ENCODE peak calls at places on chromosomes 3 and 15, in nine cellular contexts. R, C, X, Y, W, H, J, I and M are unnamed samples.

GRCh38 chr15:51837784-51838183 is 8.3 kb downstream of the TMOD3 start:
- DNase-seq in J (no peak), R (no peak), W (peak; percentile 13), H (no peak), Y (peak; percentile 51), C (peak; percentile 13), X (no peak), I (no peak), M (peak; percentile 80)

GRCh38 chr3:182533394-182533793 is 259.9 kb upstream of the ATP11B start:
- DNase-seq in X (peak; percentile 11), Y (no peak), W (no peak), I (peak; percentile 32), C (no peak), H (no peak), J (no peak), R (no peak), M (no peak)

GRCh38 chr15:40934457-40934856 is 5.3 kb downstream of the DLL4 start:
- DNase-seq in X (no peak), J (no peak), R (no peak), C (no peak), Y (no peak), H (no peak), W (no peak), I (no peak), M (no peak)

GRCh38 chr3:107450254-107450653 is 72.5 kb upstream of the BBX start:
- DNase-seq in Y (no peak), C (no peak), X (no peak), H (no peak), W (no peak), R (no peak), I (no peak), J (peak; percentile 3), M (no peak)

GRCh38 chr3:189142527-189142926 is 29.2 kb upstream of the TPRG1 start:
- DNase-seq in W (no peak), C (no peak), Y (no peak), J (no peak), X (no peak), I (no peak), H (no peak), R (no peak), M (no peak)

GRCh38 chr3:117681619-117682018 is 972.0 kb downstream of the TUSC7 start:
- DNase-seq in H (no peak), C (no peak), I (no peak), Y (peak; percentile 21), X (no peak), J (peak; percentile 89), W (peak; percentile 93), R (no peak), M (peak; percentile 74)

GRCh38 chr3:69359916-69360315 is 26.0 kb downstream of the FRMD4B start:
- DNase-seq in C (no peak), X (no peak), W (no peak), H (no peak), Y (no peak), J (no peak), I (no peak), R (no peak), M (no peak)

GRCh38 chr3:30286811-30287210 is 319.6 kb upstream of the TGFBR2 start:
- DNase-seq in C (no peak), X (no peak), I (no peak), Y (no peak), H (no peak), R (no peak), J (peak; percentile 31), W (peak; percentile 49), M (no peak)

GRCh38 chr15:59590027-59590426 is 21.6 kb upstream of the GCNT3 start:
- DNase-seq in Y (no peak), J (no peak), H (no peak), W (no peak), C (no peak), R (no peak), X (no peak), I (no peak), M (no peak)

GRCh38 chr3:20316238-20316637 is 130.2 kb upstream of the SGO1 start:
- DNase-seq in I (peak; percentile 44), R (no peak), Y (no peak), W (no peak), C (no peak), J (no peak), H (no peak), X (no peak), M (no peak)

GRCh38 chr3:150738688-150739087 is 24.3 kb downstream of the SIAH2 start:
- DNase-seq in Y (no peak), H (no peak), I (no peak), R (no peak), X (no peak), J (no peak), C (no peak), W (no peak), M (peak; percentile 56)

GRCh38 chr3:123153124-123153523 is 48.6 kb upstream of the SEC22A start:
- DNase-seq in C (no peak), X (no peak), R (no peak), Y (no peak), J (no peak), I (no peak), H (no peak), W (no peak), M (no peak)

GRCh38 chr15:100944237-100944875 is 25.2 kb downstream of the LRRK1 start:
- DNase-seq in H (no peak), R (no peak), X (no peak), J (peak; percentile 39), Y (peak; percentile 38), W (peak; percentile 17), C (no peak), I (no peak), M (no peak)

GRCh38 chr15:96333194-96334016 is 2.9 kb downstream of the NR2F2 start:
- DNase-seq in Y (peak; percentile 63), C (peak; percentile 62), X (no peak), W (peak; percentile 42), I (no peak), H (peak; percentile 39), R (peak; percentile 71), J (no peak), M (peak; percentile 84)

GRCh38 chr15:38650384-38650783 is 85.8 kb upstream of the RASGRP1 start:
- DNase-seq in J (no peak), I (no peak), W (no peak), X (no peak), C (no peak), Y (no peak), R (no peak), H (no peak), M (no peak)

GRCh38 chr15:38651328-38652038 is 86.9 kb upstream of the RASGRP1 start:
- DNase-seq in H (no peak), I (no peak), R (no peak), C (no peak), W (no peak), J (no peak), X (no peak), Y (no peak), M (no peak)

GRCh38 chr15:38650936-38651327 is 86.3 kb upstream of the RASGRP1 start:
- DNase-seq in C (no peak), Y (no peak), R (no peak), W (no peak), I (no peak), H (no peak), X (no peak), J (no peak), M (no peak)

GRCh38 chr15:38652998-38653397 is 88.4 kb upstream of the RASGRP1 start:
- DNase-seq in W (no peak), Y (no peak), H (peak; percentile 26), X (no peak), R (no peak), J (no peak), I (no peak), C (no peak), M (no peak)

GRCh38 chr15:38652183-38652794 is 87.7 kb upstream of the RASGRP1 start:
- DNase-seq in X (no peak), Y (no peak), I (no peak), H (no peak), R (no peak), W (no peak), C (no peak), J (no peak), M (no peak)
- H3K4me3 ChIP-seq in X (no peak overlapping the region), Y (no peak overlapping the region), I (no peak overlapping the region), H (no peak overlapping the region), R (no peak overlapping the region), W (no peak overlapping the region), C (no peak overlapping the region), J (no peak overlapping the region), M (no peak overlapping the region)

GRCh38 chr3:119600732-119601131 is 3.0 kb downstream of the PLA1A start:
- DNase-seq in Y (peak; percentile 13), I (no peak), R (peak; percentile 71), C (peak; percentile 66), H (no peak), X (peak; percentile 12), W (no peak), J (no peak), M (no peak)
- TF ChIP-seq CTCF in Y (peak; percentile 58), I (no peak), R (peak; percentile 38), C (peak; percentile 65), H (peak; percentile 25), X (peak; percentile 60), W (peak; percentile 31), J (peak; percentile 34), M (peak; percentile 46)

DNA sequence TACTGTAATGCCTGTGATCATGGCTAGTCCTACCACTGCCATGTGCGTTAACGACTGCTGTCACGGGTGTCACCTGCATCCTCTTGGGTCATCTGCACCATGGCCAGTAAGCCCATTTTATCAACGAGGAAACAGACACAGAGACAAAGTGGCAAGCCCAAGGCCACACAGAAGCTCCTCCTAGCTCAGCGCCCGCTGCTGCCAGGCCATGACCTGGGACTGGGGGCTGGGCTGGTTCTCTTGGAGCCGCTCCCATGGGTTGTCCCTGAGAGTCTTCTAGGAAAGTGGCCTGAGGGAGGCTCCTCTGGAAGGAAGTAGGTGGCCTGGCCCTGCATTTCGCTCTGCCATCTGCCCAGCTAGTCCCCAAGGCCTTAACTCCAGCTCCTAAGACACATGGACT is 4.9 kb downstream of the DUSP7 start:
- DNase-seq in X (no peak), I (no peak), W (no peak), H (no peak), C (no peak), R (no peak), J (no peak), Y (no peak), M (no peak)
- H3K4me3 ChIP-seq in X (no peak overlapping the region), I (no peak overlapping the region), W (no peak overlapping the region), H (no peak overlapping the region), C (no peak overlapping the region), R (no peak overlapping the region), J (no peak overlapping the region), Y (no peak overlapping the region), M (no peak overlapping the region)

GRCh38 chr3:61141184-61141583 is 110.1 kb downstream of the FHIT start:
- DNase-seq in R (no peak), W (no peak), I (no peak), X (no peak), Y (no peak), H (no peak), J (no peak), C (peak; percentile 47), M (no peak)

GRCh38 chr3:61132062-61132461 is 119.2 kb downstream of the FHIT start:
- DNase-seq in X (no peak), Y (no peak), H (no peak), I (no peak), R (no peak), J (no peak), C (no peak), W (no peak), M (no peak)

GRCh38 chr3:61134532-61134931 is 116.7 kb downstream of the FHIT start:
- DNase-seq in I (no peak), W (no peak), R (no peak), X (no peak), C (no peak), J (no peak), H (no peak), Y (no peak), M (no peak)

GRCh38 chr3:61141697-61142096 is 109.6 kb downstream of the FHIT start:
- DNase-seq in I (no peak), R (no peak), Y (no peak), J (no peak), X (no peak), C (peak; percentile 37), W (no peak), H (no peak), M (no peak)

GRCh38 chr3:61136191-61136590 is 115.1 kb downstream of the FHIT start:
- DNase-seq in H (no peak), Y (no peak), C (no peak), W (no peak), R (no peak), X (no peak), I (no peak), J (no peak), M (no peak)
- TF ChIP-seq CTCF in H (no peak), Y (no peak), C (no peak), W (no peak), R (no peak), X (no peak), I (no peak), J (no peak), M (no peak)